ENCODE peak calls at places on chromosome 15, in eight cellular contexts. One of them, this sample, is unnamed.

GRCh38 chr15:65805019-65805738 is 13.1 kb upstream of the DENND4A start:
- DNase-seq in ACHN: no peak
- DNase-seq in iris pigment epithelial cell: peak; percentile 54
- DNase-seq in stimulated activated CD4-positive, alpha-beta T cell treated with anti-CD3 and anti-CD28 coated beads, TNF-alpha, amount 100 ng/mL, for 4 hours: no peak
- DNase-seq in T-helper 2 cell: no peak
- DNase-seq in dermis microvascular lymphatic vessel endothelial cell: no peak
- DNase-seq in fibroblast of the conjunctiva: no peak
- DNase-seq in stomach: no peak
- DNase-seq in this sample: no peak

GRCh38 chr15:87566236-87566635 is 690.3 kb downstream of the NTRK3 start:
- DNase-seq in fibroblast of the conjunctiva: no peak
- DNase-seq in stomach: no peak
- DNase-seq in stimulated activated CD4-positive, alpha-beta T cell treated with anti-CD3 and anti-CD28 coated beads, TNF-alpha, amount 100 ng/mL, for 4 hours: no peak
- DNase-seq in dermis microvascular lymphatic vessel endothelial cell: no peak
- DNase-seq in ACHN: no peak
- DNase-seq in iris pigment epithelial cell: no peak
- DNase-seq in T-helper 2 cell: no peak
- DNase-seq in this sample: no peak

GRCh38 chr15:67955256-67955655 is 98.9 kb upstream of the PIAS1 start:
- DNase-seq in fibroblast of the conjunctiva: no peak
- DNase-seq in ACHN: no peak
- DNase-seq in iris pigment epithelial cell: no peak
- DNase-seq in stimulated activated CD4-positive, alpha-beta T cell treated with anti-CD3 and anti-CD28 coated beads, TNF-alpha, amount 100 ng/mL, for 4 hours: no peak
- DNase-seq in stomach: no peak
- DNase-seq in dermis microvascular lymphatic vessel endothelial cell: no peak
- DNase-seq in T-helper 2 cell: no peak
- DNase-seq in this sample: no peak

GRCh38 chr15:45471151-45471550 is 51.4 kb downstream of the SLC30A4 start:
- DNase-seq in stomach: no peak
- DNase-seq in ACHN: no peak
- DNase-seq in fibroblast of the conjunctiva: no peak
- DNase-seq in dermis microvascular lymphatic vessel endothelial cell: no peak
- DNase-seq in stimulated activated CD4-positive, alpha-beta T cell treated with anti-CD3 and anti-CD28 coated beads, TNF-alpha, amount 100 ng/mL, for 4 hours: no peak
- DNase-seq in iris pigment epithelial cell: no peak
- DNase-seq in T-helper 2 cell: no peak
- DNase-seq in this sample: no peak

GRCh38 chr15:89192136-89192535 is 29.2 kb downstream of the RLBP1 start:
- DNase-seq in stimulated activated CD4-positive, alpha-beta T cell treated with anti-CD3 and anti-CD28 coated beads, TNF-alpha, amount 100 ng/mL, for 4 hours: no peak
- DNase-seq in dermis microvascular lymphatic vessel endothelial cell: peak; percentile 38
- DNase-seq in ACHN: no peak
- DNase-seq in T-helper 2 cell: no peak
- DNase-seq in fibroblast of the conjunctiva: no peak
- DNase-seq in stomach: no peak
- DNase-seq in iris pigment epithelial cell: peak; percentile 47
- DNase-seq in this sample: peak; percentile 64

GRCh38 chr15:89057506-89058133 is 30.6 kb upstream of the ABHD2 start:
- DNase-seq in stimulated activated CD4-positive, alpha-beta T cell treated with anti-CD3 and anti-CD28 coated beads, TNF-alpha, amount 100 ng/mL, for 4 hours: peak; percentile 74
- DNase-seq in fibroblast of the conjunctiva: peak; percentile 45
- DNase-seq in iris pigment epithelial cell: peak; percentile 59
- DNase-seq in T-helper 2 cell: peak; percentile 80
- DNase-seq in stomach: peak; percentile 90
- DNase-seq in ACHN: peak; percentile 76
- DNase-seq in dermis microvascular lymphatic vessel endothelial cell: peak; percentile 32
- DNase-seq in this sample: peak; percentile 79

GRCh38 chr15:32910839-32911238 is 193.0 kb downstream of the GREM1 start:
- DNase-seq in dermis microvascular lymphatic vessel endothelial cell: no peak
- DNase-seq in iris pigment epithelial cell: no peak
- DNase-seq in ACHN: no peak
- DNase-seq in stomach: no peak
- DNase-seq in fibroblast of the conjunctiva: no peak
- DNase-seq in T-helper 2 cell: no peak
- DNase-seq in stimulated activated CD4-positive, alpha-beta T cell treated with anti-CD3 and anti-CD28 coated beads, TNF-alpha, amount 100 ng/mL, for 4 hours: no peak
- DNase-seq in this sample: no peak

GRCh38 chr15:92463826-92464225 is 70.1 kb downstream of the ST8SIA2 start:
- DNase-seq in iris pigment epithelial cell: no peak
- DNase-seq in T-helper 2 cell: no peak
- DNase-seq in stomach: no peak
- DNase-seq in dermis microvascular lymphatic vessel endothelial cell: no peak
- DNase-seq in fibroblast of the conjunctiva: no peak
- DNase-seq in ACHN: no peak
- DNase-seq in stimulated activated CD4-positive, alpha-beta T cell treated with anti-CD3 and anti-CD28 coated beads, TNF-alpha, amount 100 ng/mL, for 4 hours: no peak
- DNase-seq in this sample: no peak

GRCh38 chr15:74144153-74144775 is 13.9 kb downstream of the ISLR2 start:
- DNase-seq in stomach: no peak
- DNase-seq in ACHN: peak; percentile 19
- DNase-seq in fibroblast of the conjunctiva: no peak
- DNase-seq in T-helper 2 cell: no peak
- DNase-seq in dermis microvascular lymphatic vessel endothelial cell: no peak
- DNase-seq in iris pigment epithelial cell: no peak
- DNase-seq in stimulated activated CD4-positive, alpha-beta T cell treated with anti-CD3 and anti-CD28 coated beads, TNF-alpha, amount 100 ng/mL, for 4 hours: no peak
- DNase-seq in this sample: no peak

GRCh38 chr15:24054547-24055245 is 367.6 kb upstream of the NDN start:
- DNase-seq in iris pigment epithelial cell: no peak
- DNase-seq in fibroblast of the conjunctiva: no peak
- DNase-seq in T-helper 2 cell: no peak
- DNase-seq in stimulated activated CD4-positive, alpha-beta T cell treated with anti-CD3 and anti-CD28 coated beads, TNF-alpha, amount 100 ng/mL, for 4 hours: no peak
- DNase-seq in ACHN: no peak
- DNase-seq in dermis microvascular lymphatic vessel endothelial cell: no peak
- DNase-seq in stomach: peak; percentile 26
- DNase-seq in this sample: no peak

GRCh38 chr15:49242820-49243219 is 72.8 kb downstream of the GALK2 start:
- DNase-seq in stimulated activated CD4-positive, alpha-beta T cell treated with anti-CD3 and anti-CD28 coated beads, TNF-alpha, amount 100 ng/mL, for 4 hours: no peak
- DNase-seq in iris pigment epithelial cell: peak; percentile 93
- DNase-seq in T-helper 2 cell: no peak
- DNase-seq in ACHN: peak; percentile 42
- DNase-seq in dermis microvascular lymphatic vessel endothelial cell: no peak
- DNase-seq in fibroblast of the conjunctiva: peak; percentile 49
- DNase-seq in stomach: no peak
- DNase-seq in this sample: no peak

GRCh38 chr15:80803580-80804525 is 24.7 kb downstream of the CEMIP start:
- DNase-seq in stomach: no peak
- DNase-seq in stimulated activated CD4-positive, alpha-beta T cell treated with anti-CD3 and anti-CD28 coated beads, TNF-alpha, amount 100 ng/mL, for 4 hours: no peak
- DNase-seq in dermis microvascular lymphatic vessel endothelial cell: no peak
- DNase-seq in T-helper 2 cell: peak; percentile 28
- DNase-seq in ACHN: no peak
- DNase-seq in iris pigment epithelial cell: peak; percentile 17
- DNase-seq in fibroblast of the conjunctiva: no peak
- DNase-seq in this sample: no peak

GRCh38 chr15:61702224-61703120 is 357.8 kb downstream of the VPS13C start:
- DNase-seq in iris pigment epithelial cell: no peak
- DNase-seq in ACHN: no peak
- DNase-seq in stimulated activated CD4-positive, alpha-beta T cell treated with anti-CD3 and anti-CD28 coated beads, TNF-alpha, amount 100 ng/mL, for 4 hours: no peak
- DNase-seq in dermis microvascular lymphatic vessel endothelial cell: no peak
- DNase-seq in fibroblast of the conjunctiva: no peak
- DNase-seq in stomach: no peak
- DNase-seq in T-helper 2 cell: no peak
- DNase-seq in this sample: no peak

GRCh38 chr15:86483936-86484335 is 404.3 kb downstream of the AGBL1 start:
- DNase-seq in T-helper 2 cell: no peak
- DNase-seq in dermis microvascular lymphatic vessel endothelial cell: no peak
- DNase-seq in stimulated activated CD4-positive, alpha-beta T cell treated with anti-CD3 and anti-CD28 coated beads, TNF-alpha, amount 100 ng/mL, for 4 hours: no peak
- DNase-seq in fibroblast of the conjunctiva: no peak
- DNase-seq in iris pigment epithelial cell: no peak
- DNase-seq in ACHN: no peak
- DNase-seq in stomach: no peak
- DNase-seq in this sample: no peak

GRCh38 chr15:83653639-83654378 is at the start of gene ADAMTSL3:
- DNase-seq in fibroblast of the conjunctiva: no peak
- DNase-seq in stomach: peak; percentile 81
- DNase-seq in ACHN: peak; percentile 68
- DNase-seq in dermis microvascular lymphatic vessel endothelial cell: peak; percentile 36
- DNase-seq in iris pigment epithelial cell: peak; percentile 52
- DNase-seq in T-helper 2 cell: no peak
- DNase-seq in stimulated activated CD4-positive, alpha-beta T cell treated with anti-CD3 and anti-CD28 coated beads, TNF-alpha, amount 100 ng/mL, for 4 hours: no peak
- DNase-seq in this sample: peak; percentile 10

GRCh38 chr15:85289677-85290365 is 90.6 kb upstream of the AKAP13 start:
- DNase-seq in ACHN: peak; percentile 67
- DNase-seq in T-helper 2 cell: no peak
- DNase-seq in stomach: peak; percentile 81
- DNase-seq in iris pigment epithelial cell: peak; percentile 23
- DNase-seq in stimulated activated CD4-positive, alpha-beta T cell treated with anti-CD3 and anti-CD28 coated beads, TNF-alpha, amount 100 ng/mL, for 4 hours: no peak
- DNase-seq in fibroblast of the conjunctiva: peak; percentile 10
- DNase-seq in dermis microvascular lymphatic vessel endothelial cell: no peak
- DNase-seq in this sample: peak; percentile 52

GRCh38 chr15:58065011-58065444 is 483 bp downstream of the ALDH1A2 start:
- DNase-seq in dermis microvascular lymphatic vessel endothelial cell: no peak
- DNase-seq in stomach: no peak
- DNase-seq in iris pigment epithelial cell: no peak
- DNase-seq in T-helper 2 cell: no peak
- DNase-seq in ACHN: no peak
- DNase-seq in fibroblast of the conjunctiva: no peak
- DNase-seq in stimulated activated CD4-positive, alpha-beta T cell treated with anti-CD3 and anti-CD28 coated beads, TNF-alpha, amount 100 ng/mL, for 4 hours: no peak
- DNase-seq in this sample: peak; percentile 2

GRCh38 chr15:89486726-89487050 is 9.7 kb downstream of the RHCG start:
- DNase-seq in T-helper 2 cell: peak; percentile 13
- DNase-seq in stomach: no peak
- DNase-seq in iris pigment epithelial cell: no peak
- DNase-seq in ACHN: no peak
- DNase-seq in fibroblast of the conjunctiva: no peak
- DNase-seq in dermis microvascular lymphatic vessel endothelial cell: no peak
- DNase-seq in stimulated activated CD4-positive, alpha-beta T cell treated with anti-CD3 and anti-CD28 coated beads, TNF-alpha, amount 100 ng/mL, for 4 hours: peak; percentile 26
- DNase-seq in this sample: no peak

GRCh38 chr15:99226802-99227201 is 22.6 kb downstream of the TTC23 start:
- DNase-seq in stomach: no peak
- DNase-seq in ACHN: no peak
- DNase-seq in stimulated activated CD4-positive, alpha-beta T cell treated with anti-CD3 and anti-CD28 coated beads, TNF-alpha, amount 100 ng/mL, for 4 hours: no peak
- DNase-seq in dermis microvascular lymphatic vessel endothelial cell: no peak
- DNase-seq in iris pigment epithelial cell: no peak
- DNase-seq in T-helper 2 cell: no peak
- DNase-seq in fibroblast of the conjunctiva: no peak
- DNase-seq in this sample: no peak

GRCh38 chr15:85726446-85726845 is 68.3 kb downstream of the KLHL25 start:
- DNase-seq in iris pigment epithelial cell: no peak
- DNase-seq in stomach: no peak
- DNase-seq in ACHN: no peak
- DNase-seq in T-helper 2 cell: no peak
- DNase-seq in fibroblast of the conjunctiva: no peak
- DNase-seq in stimulated activated CD4-positive, alpha-beta T cell treated with anti-CD3 and anti-CD28 coated beads, TNF-alpha, amount 100 ng/mL, for 4 hours: no peak
- DNase-seq in dermis microvascular lymphatic vessel endothelial cell: no peak
- DNase-seq in this sample: no peak

GRCh38 chr15:35697549-35698299 is 151.8 kb upstream of the DPH6 start:
- DNase-seq in iris pigment epithelial cell: peak; percentile 89
- DNase-seq in ACHN: peak; percentile 44
- DNase-seq in stomach: no peak
- DNase-seq in stimulated activated CD4-positive, alpha-beta T cell treated with anti-CD3 and anti-CD28 coated beads, TNF-alpha, amount 100 ng/mL, for 4 hours: no peak
- DNase-seq in fibroblast of the conjunctiva: no peak
- DNase-seq in dermis microvascular lymphatic vessel endothelial cell: peak; percentile 86
- DNase-seq in T-helper 2 cell: no peak
- DNase-seq in this sample: peak; percentile 98

GRCh38 chr15:90106522-90107117 is 4.4 kb upstream of the IDH2 start:
- DNase-seq in T-helper 2 cell: no peak
- DNase-seq in dermis microvascular lymphatic vessel endothelial cell: no peak
- DNase-seq in stomach: no peak
- DNase-seq in stimulated activated CD4-positive, alpha-beta T cell treated with anti-CD3 and anti-CD28 coated beads, TNF-alpha, amount 100 ng/mL, for 4 hours: no peak
- DNase-seq in ACHN: peak; percentile 39
- DNase-seq in iris pigment epithelial cell: peak; percentile 41
- DNase-seq in fibroblast of the conjunctiva: no peak
- DNase-seq in this sample: peak; percentile 51

GRCh38 chr15:45456212-45457106 is 66.1 kb downstream of the SLC30A4 start:
- DNase-seq in ACHN: peak; percentile 97
- DNase-seq in T-helper 2 cell: peak; percentile 40
- DNase-seq in iris pigment epithelial cell: peak; percentile 100
- DNase-seq in stomach: peak; percentile 55
- DNase-seq in dermis microvascular lymphatic vessel endothelial cell: no peak
- DNase-seq in fibroblast of the conjunctiva: peak; percentile 96
- DNase-seq in stimulated activated CD4-positive, alpha-beta T cell treated with anti-CD3 and anti-CD28 coated beads, TNF-alpha, amount 100 ng/mL, for 4 hours: peak; percentile 21
- DNase-seq in this sample: peak; percentile 38

GRCh38 chr15:100249096-100249815 is 92.5 kb downstream of the ADAMTS17 start:
- DNase-seq in stimulated activated CD4-positive, alpha-beta T cell treated with anti-CD3 and anti-CD28 coated beads, TNF-alpha, amount 100 ng/mL, for 4 hours: no peak
- DNase-seq in ACHN: no peak
- DNase-seq in iris pigment epithelial cell: no peak
- DNase-seq in stomach: peak; percentile 18
- DNase-seq in T-helper 2 cell: no peak
- DNase-seq in fibroblast of the conjunctiva: no peak
- DNase-seq in dermis microvascular lymphatic vessel endothelial cell: no peak
- DNase-seq in this sample: no peak

GRCh38 chr15:89845305-89845893 is 30.7 kb upstream of the ANPEP start:
- DNase-seq in dermis microvascular lymphatic vessel endothelial cell: no peak
- DNase-seq in stimulated activated CD4-positive, alpha-beta T cell treated with anti-CD3 and anti-CD28 coated beads, TNF-alpha, amount 100 ng/mL, for 4 hours: no peak
- DNase-seq in T-helper 2 cell: no peak
- DNase-seq in ACHN: peak; percentile 84
- DNase-seq in iris pigment epithelial cell: peak; percentile 95
- DNase-seq in stomach: no peak
- DNase-seq in fibroblast of the conjunctiva: peak; percentile 69
- DNase-seq in this sample: no peak

GRCh38 chr15:93770788-93771187 is 460.6 kb upstream of the MCTP2 start:
- DNase-seq in T-helper 2 cell: no peak
- DNase-seq in iris pigment epithelial cell: no peak
- DNase-seq in stomach: no peak
- DNase-seq in ACHN: no peak
- DNase-seq in fibroblast of the conjunctiva: no peak
- DNase-seq in dermis microvascular lymphatic vessel endothelial cell: no peak
- DNase-seq in stimulated activated CD4-positive, alpha-beta T cell treated with anti-CD3 and anti-CD28 coated beads, TNF-alpha, amount 100 ng/mL, for 4 hours: no peak
- DNase-seq in this sample: no peak

GRCh38 chr15:25134546-25134945 is 179.8 kb downstream of the SNRPN start:
- DNase-seq in stomach: no peak
- DNase-seq in T-helper 2 cell: no peak
- DNase-seq in stimulated activated CD4-positive, alpha-beta T cell treated with anti-CD3 and anti-CD28 coated beads, TNF-alpha, amount 100 ng/mL, for 4 hours: no peak
- DNase-seq in fibroblast of the conjunctiva: no peak
- DNase-seq in ACHN: no peak
- DNase-seq in dermis microvascular lymphatic vessel endothelial cell: no peak
- DNase-seq in iris pigment epithelial cell: peak; percentile 20
- DNase-seq in this sample: no peak

GRCh38 chr15:54280726-54281125 is 302.5 kb downstream of the UNC13C start:
- DNase-seq in ACHN: no peak
- DNase-seq in iris pigment epithelial cell: no peak
- DNase-seq in T-helper 2 cell: no peak
- DNase-seq in stomach: no peak
- DNase-seq in stimulated activated CD4-positive, alpha-beta T cell treated with anti-CD3 and anti-CD28 coated beads, TNF-alpha, amount 100 ng/mL, for 4 hours: no peak
- DNase-seq in fibroblast of the conjunctiva: no peak
- DNase-seq in dermis microvascular lymphatic vessel endothelial cell: no peak
- DNase-seq in this sample: no peak

GRCh38 chr15:45364271-45364670 is 14.1 kb downstream of the GATM start:
- DNase-seq in iris pigment epithelial cell: no peak
- DNase-seq in fibroblast of the conjunctiva: no peak
- DNase-seq in stomach: no peak
- DNase-seq in stimulated activated CD4-positive, alpha-beta T cell treated with anti-CD3 and anti-CD28 coated beads, TNF-alpha, amount 100 ng/mL, for 4 hours: no peak
- DNase-seq in ACHN: no peak
- DNase-seq in dermis microvascular lymphatic vessel endothelial cell: no peak
- DNase-seq in T-helper 2 cell: no peak
- DNase-seq in this sample: no peak

GRCh38 chr15:38857814-38858213 is 293.2 kb upstream of the RASGRP1 start:
- DNase-seq in T-helper 2 cell: no peak
- DNase-seq in fibroblast of the conjunctiva: no peak
- DNase-seq in ACHN: no peak
- DNase-seq in stomach: no peak
- DNase-seq in stimulated activated CD4-positive, alpha-beta T cell treated with anti-CD3 and anti-CD28 coated beads, TNF-alpha, amount 100 ng/mL, for 4 hours: no peak
- DNase-seq in dermis microvascular lymphatic vessel endothelial cell: no peak
- DNase-seq in iris pigment epithelial cell: no peak
- DNase-seq in this sample: no peak

GRCh38 chr15:31197497-31198414 is 96.2 kb upstream of the TRPM1 start:
- DNase-seq in fibroblast of the conjunctiva: no peak
- DNase-seq in iris pigment epithelial cell: peak; percentile 26
- DNase-seq in ACHN: peak; percentile 37
- DNase-seq in dermis microvascular lymphatic vessel endothelial cell: no peak
- DNase-seq in T-helper 2 cell: no peak
- DNase-seq in stimulated activated CD4-positive, alpha-beta T cell treated with anti-CD3 and anti-CD28 coated beads, TNF-alpha, amount 100 ng/mL, for 4 hours: no peak
- DNase-seq in stomach: peak; percentile 54
- DNase-seq in this sample: peak; percentile 57

This sample was measured in lung microvascular endothelial cell.